ENCODE peak calls at places on chromosome 3, in seven cellular contexts. Y is SK-N-SH, H is T47D, W is HCT116, R is K562, K is GM12878, B is HepG2. F is an unnamed sample.

GRCh38 chr3:149245738-149246451 is 24.3 kb upstream of the CP start:
- DNase-seq in H (peak), W (no peak), B (peak), Y (no peak), K (peak), R (no peak), F (no peak)

GRCh38 chr3:22887664-22888291 is 315.3 kb upstream of the UBE2E2 start:
- DNase-seq in Y (no peak), W (peak), R (peak), K (no peak), B (no peak), H (peak), F (no peak)

GRCh38 chr3:77919244-77919643 is 879.3 kb downstream of the ROBO2 start:
- DNase-seq in K (no peak), B (no peak), R (no peak), Y (no peak), W (no peak), H (no peak), F (no peak)

GRCh38 chr3:140247775-140248174 is 312.8 kb downstream of the CLSTN2 start:
- DNase-seq in K (no peak), R (no peak), W (no peak), Y (no peak), B (no peak), H (peak), F (no peak)

GRCh38 chr3:140432176-140432753 is 245.6 kb upstream of the TRIM42 start:
- DNase-seq in W (no peak), H (no peak), B (no peak), R (no peak), K (no peak), Y (peak), F (no peak)

GRCh38 chr3:151156618-151157216 is 46.3 kb downstream of the GPR171 start:
- DNase-seq in R (peak), W (peak), K (no peak), B (peak), Y (peak), H (peak), F (no peak)

GRCh38 chr3:13277860-13278531 is 142.1 kb downstream of the NUP210 start:
- DNase-seq in H (peak), R (peak), K (no peak), B (no peak), Y (no peak), W (no peak), F (no peak)

GRCh38 chr3:165463546-165463945 is 267.4 kb upstream of the SLITRK3 start:
- DNase-seq in Y (no peak), B (no peak), K (no peak), W (no peak), H (no peak), R (no peak), F (no peak)

GRCh38 chr3:161920196-161920595 is 423.6 kb downstream of the OTOL1 start:
- DNase-seq in R (no peak), Y (no peak), H (no peak), B (no peak), W (no peak), K (no peak), F (no peak)

GRCh38 chr3:118380576-118380975 is 654.1 kb downstream of the IGSF11 start:
- DNase-seq in B (no peak), K (no peak), R (no peak), W (no peak), Y (no peak), H (no peak), F (no peak)

GRCh38 chr3:171643033-171643432 is 167.2 kb downstream of the PLD1 start:
- DNase-seq in B (no peak), K (no peak), R (no peak), Y (no peak), W (no peak), H (no peak), F (no peak)

GRCh38 chr3:129558772-129559564 is 16.0 kb downstream of the H1-8 start:
- DNase-seq in W (no peak), R (peak), Y (peak), B (peak), K (no peak), H (no peak), F (peak)

GRCh38 chr3:55075846-55076245 is 148.0 kb upstream of the LRTM1 start:
- DNase-seq in W (no peak), K (no peak), R (no peak), Y (no peak), H (no peak), B (no peak), F (no peak)

GRCh38 chr3:67593761-67594234 is 60.6 kb downstream of the SUCLG2 start:
- DNase-seq in R (peak), W (no peak), H (peak), B (peak), K (no peak), Y (no peak), F (peak)

GRCh38 chr3:149620291-149621020 is 37.4 kb downstream of the WWTR1 start:
- DNase-seq in W (no peak), H (no peak), K (no peak), Y (no peak), R (no peak), B (no peak), F (no peak)

GRCh38 chr3:81726735-81727134 is 34.7 kb downstream of the GBE1 start:
- DNase-seq in W (no peak), K (no peak), H (no peak), Y (no peak), R (no peak), B (no peak), F (no peak)

GRCh38 chr3:190265795-190266194 is 56.5 kb downstream of the CLDN1 start:
- DNase-seq in R (no peak), Y (no peak), W (peak), H (peak), K (no peak), B (no peak), F (no peak)

GRCh38 chr3:71168043-71168720 is 415.3 kb downstream of the FOXP1 start:
- DNase-seq in R (no peak), B (no peak), Y (no peak), W (no peak), H (no peak), K (no peak), F (no peak)

GRCh38 chr3:116067275-116067674 is 378.0 kb downstream of the LSAMP start:
- DNase-seq in H (no peak), R (no peak), B (no peak), Y (no peak), W (no peak), K (no peak), F (no peak)

GRCh38 chr3:160676547-160677303 is at the start of gene ARL14:
- DNase-seq in W (peak), K (no peak), B (peak), Y (no peak), R (no peak), H (peak), F (peak)

GRCh38 chr3:10995871-10996270 is 3.3 kb downstream of the SLC6A1 start:
- DNase-seq in K (no peak), H (no peak), Y (no peak), W (no peak), R (no peak), B (no peak), F (no peak)

GRCh38 chr3:147413712-147414325 is 4.7 kb downstream of the ZIC1 start:
- DNase-seq in R (no peak), Y (no peak), W (no peak), B (no peak), H (no peak), K (no peak), F (peak)

GRCh38 chr3:29454326-29454725 is 173.5 kb downstream of the RBMS3 start:
- DNase-seq in K (no peak), W (no peak), B (no peak), Y (no peak), R (no peak), H (no peak), F (no peak)

GRCh38 chr3:19725000-19725399 is 209.0 kb downstream of the EFHB start:
- DNase-seq in W (no peak), Y (no peak), H (no peak), R (no peak), K (no peak), B (no peak), F (no peak)

GRCh38 chr3:197350446-197350845 is 52.0 kb upstream of the DLG1 start:
- DNase-seq in B (no peak), H (no peak), K (no peak), W (no peak), Y (no peak), R (no peak), F (no peak)

GRCh38 chr3:153051427-153052095 is 110.5 kb upstream of the RAP2B start:
- DNase-seq in R (peak), K (no peak), B (peak), H (no peak), W (peak), Y (no peak), F (no peak)

GRCh38 chr3:171457263-171458055 is 2.7 kb downstream of the TNIK start:
- DNase-seq in H (no peak), W (no peak), K (no peak), R (no peak), Y (no peak), B (no peak), F (no peak)

GRCh38 chr3:38549957-38550840 is 54.1 kb downstream of the EXOG start:
- DNase-seq in W (no peak), B (no peak), H (no peak), R (no peak), K (no peak), Y (no peak), F (no peak)

GRCh38 chr3:109927726-109928125 is 590.4 kb upstream of the DPPA4 start:
- DNase-seq in R (no peak), Y (no peak), W (no peak), K (no peak), H (no peak), B (no peak), F (no peak)

GRCh38 chr3:187738089-187738399 is 7.2 kb downstream of the BCL6 start:
- DNase-seq in B (no peak), R (no peak), K (no peak), H (no peak), W (no peak), Y (no peak), F (no peak)

GRCh38 chr3:187739125-187739560 is 6.1 kb downstream of the BCL6 start:
- DNase-seq in B (no peak), W (no peak), R (no peak), H (no peak), Y (no peak), K (no peak), F (peak)

GRCh38 chr3:187739561-187740445 is 5.5 kb downstream of the BCL6 start:
- DNase-seq in W (peak), B (no peak), Y (peak), K (no peak), H (peak), R (peak), F (peak)

GRCh38 chr3:187737401-187738088 is 7.7 kb downstream of the BCL6 start:
- DNase-seq in B (no peak), K (no peak), H (no peak), R (peak), W (no peak), Y (peak), F (peak)

GRCh38 chr3:187738400-187739124 is 6.7 kb downstream of the BCL6 start:
- DNase-seq in R (peak), B (peak), K (no peak), H (peak), W (peak), Y (peak), F (peak)
- TF ChIP-seq JUND in R (no peak), B (no peak), K (no peak), H (no peak), W (no peak), Y (no peak), F (no peak)

DNA sequence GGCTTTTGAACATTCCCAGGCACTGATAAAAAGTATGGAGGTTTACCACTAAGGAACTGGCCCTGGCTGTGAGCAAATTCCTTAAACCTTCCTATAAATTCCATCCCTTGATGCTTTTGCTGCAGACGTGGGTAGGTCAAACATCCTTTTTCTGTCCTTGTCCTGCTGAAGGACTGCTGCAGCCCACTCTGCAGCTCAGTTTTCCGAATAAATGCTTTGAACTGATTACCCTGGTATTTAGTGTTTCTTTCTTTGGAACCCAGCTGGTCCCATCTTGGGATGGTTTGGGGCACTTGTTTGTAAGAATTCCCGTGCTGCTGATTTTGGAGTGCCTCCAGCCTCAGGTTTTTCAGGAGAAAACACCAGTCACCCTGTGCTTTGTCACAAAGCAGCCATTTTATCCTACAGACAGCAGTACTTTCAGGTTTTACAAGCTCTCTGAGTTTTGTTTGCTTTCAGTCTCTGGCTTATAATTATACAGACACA is 815.9 kb downstream of the VGLL3 start:
- DNase-seq in R (no peak), K (no peak), W (no peak), H (peak), B (no peak), Y (no peak), F (peak)
- TF ChIP-seq JUND in R (no peak), K (no peak), W (no peak), H (no peak), B (no peak), Y (no peak), F (no peak)

GRCh38 chr3:66407281-66408218 is 93.3 kb downstream of the LRIG1 start:
- DNase-seq in R (peak), W (peak), K (no peak), B (peak), H (peak), Y (peak), F (peak)
- TF ChIP-seq JUND in R (no peak), W (no peak), K (no peak), B (no peak), H (no peak), Y (no peak), F (no peak)

GRCh38 chr3:168991813-168992212 is 671.7 kb downstream of the MECOM start:
- DNase-seq in B (no peak), R (no peak), K (no peak), Y (no peak), W (no peak), H (no peak), F (no peak)

GRCh38 chr3:168997488-168997887 is 666.0 kb downstream of the MECOM start:
- DNase-seq in H (no peak), Y (no peak), W (no peak), B (peak), K (no peak), R (no peak), F (no peak)

GRCh38 chr3:168998792-168999191 is 664.7 kb downstream of the MECOM start:
- DNase-seq in W (no peak), H (no peak), B (no peak), K (no peak), R (no peak), Y (no peak), F (no peak)

GRCh38 chr3:168996622-168997021 is 666.9 kb downstream of the MECOM start:
- DNase-seq in W (no peak), B (peak), R (peak), K (no peak), Y (no peak), H (no peak), F (no peak)

GRCh38 chr3:168995129-168995528 is 668.4 kb downstream of the MECOM start:
- DNase-seq in R (no peak), H (no peak), B (no peak), W (no peak), K (no peak), Y (no peak), F (no peak)
- TF ChIP-seq JUND in R (no peak), H (no peak), B (no peak), W (no peak), K (no peak), Y (no peak), F (no peak)

GRCh38 chr3:52215351-52215750 is 10.1 kb downstream of the TLR9 start:
- DNase-seq in K (no peak), Y (no peak), B (no peak), H (no peak), R (no peak), W (no peak), F (no peak)

GRCh38 chr3:52218454-52218853 is 7.0 kb downstream of the TLR9 start:
- DNase-seq in W (no peak), H (no peak), Y (no peak), K (no peak), R (peak), B (no peak), F (no peak)

GRCh38 chr3:52217409-52217805 is 8.0 kb downstream of the TLR9 start:
- DNase-seq in K (no peak), Y (no peak), R (no peak), H (no peak), B (no peak), W (no peak), F (no peak)

GRCh38 chr3:52218026-52218425 is 7.4 kb downstream of the TLR9 start:
- DNase-seq in H (no peak), B (no peak), W (no peak), K (no peak), R (no peak), Y (no peak), F (no peak)

DNA sequence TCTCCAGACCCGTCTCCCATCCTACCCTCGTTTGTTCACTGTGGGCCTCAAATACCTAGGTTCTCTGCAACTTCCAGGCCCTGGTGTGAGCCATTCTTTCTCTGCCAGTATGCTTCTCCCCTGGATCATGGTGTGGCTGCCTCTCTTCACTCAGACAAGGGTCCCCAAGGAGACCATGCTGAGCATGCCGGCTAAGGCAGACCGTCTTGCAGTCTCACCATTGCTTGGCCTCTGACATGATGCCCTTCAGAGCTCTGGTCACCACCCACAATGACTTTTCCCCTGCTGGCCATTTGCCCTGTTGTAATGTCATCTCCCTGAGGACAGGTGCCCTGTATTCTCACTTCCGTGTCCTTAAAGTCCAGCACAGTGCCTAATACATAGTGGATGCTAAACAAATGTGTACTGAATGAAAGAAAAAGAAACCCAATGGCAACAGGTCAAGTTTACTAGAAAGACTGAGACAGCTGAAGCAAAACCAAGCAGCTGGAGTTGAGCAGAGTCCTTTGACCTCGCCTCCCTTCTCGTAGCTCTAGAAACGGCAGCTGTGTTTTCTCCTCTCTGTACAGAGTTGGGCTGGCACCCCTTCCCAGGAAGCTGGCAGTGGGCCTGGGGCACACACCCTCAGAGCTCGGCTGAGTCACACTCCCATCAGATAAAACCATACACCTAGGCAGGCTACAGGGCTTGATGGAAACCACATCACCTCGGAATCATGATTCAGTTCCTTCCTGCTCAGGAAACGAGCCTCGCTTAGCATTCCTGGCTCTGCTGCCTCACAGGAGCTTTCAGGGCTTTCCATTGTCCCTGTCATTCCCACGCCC is 8.6 kb downstream of the TLR9 start:
- DNase-seq in K (no peak), Y (peak), H (peak), R (no peak), W (peak), B (no peak), F (no peak)
- TF ChIP-seq JUND in K (no peak), Y (peak), H (peak), R (peak), W (no peak), B (no peak), F (no peak)

F was measured in H1.